ENCODE peak calls at places on chromosomes 4 and X, in ten cellular contexts. N is tibial artery; M is CD8-positive, alpha-beta memory T cell; F is adipocyte; Y is right cardiac atrium; O is cardiac muscle cell; X is hepatocyte; E is uterus; H is PC-3; Z is OCI-LY7. K is an unnamed sample. For H3K4me1, the result is how much of the 10 kb centered on the place peaks cover.

GRCh38 chr4:120557372-120557771 is 365.2 kb downstream of the PRDM5 start:
- DNase-seq in H (no peak), N (no peak), F (peak), E (no peak), Z (no peak), O (no peak), X (no peak), Y (no peak), M (no peak), K (no peak)

GRCh38 chr4:55241461-55241860 is 104.6 kb upstream of the SRD5A3 start:
- DNase-seq in H (no peak), X (no peak), F (no peak), Y (peak), E (no peak), M (no peak), O (no peak), Z (no peak), N (no peak), K (no peak)

GRCh38 chr4:14361084-14361483 is 641.2 kb upstream of the CPEB2 start:
- DNase-seq in Z (no peak), X (peak), E (no peak), Y (no peak), F (no peak), O (no peak), N (no peak), H (no peak), M (no peak), K (no peak)

GRCh38 chr4:121358473-121358872 is 22.3 kb downstream of the QRFPR start:
- DNase-seq in E (no peak), N (no peak), X (peak), Y (no peak), Z (no peak), M (no peak), F (peak), O (peak), H (peak), K (no peak)

GRCh38 chr4:6200011-6200921 is at the start of gene JAKMIP1:
- DNase-seq in F (peak), O (peak), H (peak), E (peak), X (peak), N (peak), Z (peak), Y (peak), M (peak), K (peak)

GRCh38 chrX:155235891-155236290 is 19.6 kb downstream of the VBP1 start:
- DNase-seq in Z (no peak), F (no peak), X (no peak), E (no peak), H (peak), M (no peak), N (no peak), O (peak), Y (no peak), K (no peak)

GRCh38 chrX:30580641-30581040 is 3.1 kb upstream of the TASL start:
- DNase-seq in M (no peak), O (no peak), N (no peak), E (no peak), H (no peak), F (no peak), Y (no peak), Z (no peak), X (no peak), K (no peak)

GRCh38 chr4:150242820-150243458 is 164.7 kb downstream of the DCLK2 start:
- DNase-seq in H (peak), Y (no peak), F (peak), M (no peak), E (no peak), O (peak), Z (peak), N (no peak), X (peak), K (peak)

GRCh38 chr4:26748805-26749204 is 111.8 kb upstream of the STIM2 start:
- DNase-seq in Y (no peak), E (no peak), N (no peak), X (no peak), Z (peak), M (no peak), O (no peak), H (no peak), F (no peak), K (no peak)

GRCh38 chrX:74514384-74514783 is 93.1 kb downstream of the SLC16A2 start:
- DNase-seq in H (no peak), X (peak), N (no peak), E (no peak), F (no peak), Y (no peak), M (no peak), O (peak), Z (no peak), K (no peak)

GRCh38 chr4:125838924-125839323 is 524.2 kb downstream of the FAT4 start:
- DNase-seq in E (no peak), Y (no peak), Z (no peak), X (no peak), M (no peak), F (no peak), N (no peak), O (no peak), H (no peak), K (no peak)

GRCh38 chr4:81493895-81494490 is 22.3 kb upstream of the RASGEF1B start:
- DNase-seq in Y (no peak), X (no peak), Z (peak), E (no peak), F (peak), H (no peak), N (no peak), M (no peak), O (peak), K (no peak)

GRCh38 chrX:68196939-68197791 is 236.1 kb downstream of the OPHN1 start:
- DNase-seq in Z (peak), F (peak), O (peak), X (peak), N (no peak), H (peak), E (peak), M (peak), Y (no peak), K (peak)

GRCh38 chrX:4830880-4831557 is 1117.6 kb upstream of the PRKX start:
- DNase-seq in Z (no peak), Y (no peak), F (no peak), N (no peak), E (no peak), X (peak), O (no peak), M (no peak), H (peak), K (no peak)

GRCh38 chr4:39814403-39815185 is 116.7 kb downstream of the UBE2K start:
- DNase-seq in Y (no peak), O (peak), Z (peak), X (no peak), F (no peak), N (no peak), E (no peak), H (no peak), M (peak), K (no peak)

GRCh38 chrX:143873343-143873742 is 10.5 kb upstream of the UBE2NL start:
- DNase-seq in M (no peak), E (no peak), H (peak), O (peak), N (no peak), Y (no peak), Z (no peak), F (no peak), X (no peak), K (no peak)

DNA sequence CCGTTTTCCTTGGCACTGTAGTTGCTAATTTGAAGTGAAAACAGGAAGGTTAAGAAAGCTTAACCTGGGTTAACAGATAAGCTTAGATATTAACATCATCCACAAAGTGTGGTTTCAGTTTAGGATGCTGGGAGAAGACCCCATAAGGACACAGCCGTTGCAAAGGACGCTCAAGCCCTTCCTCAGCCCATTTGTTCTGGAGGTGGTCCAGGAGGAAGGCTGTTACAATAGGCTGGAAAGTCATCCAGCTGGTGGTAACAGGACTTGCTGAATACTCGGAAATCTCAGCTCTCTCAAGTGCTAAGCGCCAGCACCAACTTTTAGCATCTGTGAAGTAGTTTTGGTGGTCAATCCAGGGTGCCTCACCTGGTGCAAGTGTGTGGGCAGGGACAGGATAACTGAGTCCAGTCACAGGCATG is 14.2 kb downstream of the CHST7 start:
- DNase-seq in M (no peak), Y (no peak), O (peak), H (no peak), X (no peak), N (no peak), Z (no peak), E (no peak), F (peak), K (peak)
- H3K4me1 ChIP-seq in M (under half), Y (under half), O (under half), H (under half), X (under half), N (half or more), Z (under half), E (under half), F (under half), K (under half)

GRCh38 chr4:71445819-71446218 is 107.0 kb downstream of the SLC4A4 start:
- DNase-seq in Y (no peak), N (no peak), E (no peak), H (no peak), O (no peak), Z (no peak), M (no peak), X (peak), F (no peak), K (no peak)
- H3K4me1 ChIP-seq in Y (under half), N (under half), E (under half), H (under half), O (under half), Z (under half), M (under half), X (under half), F (under half), K (under half)

GRCh38 chr4:36220776-36221175 is 23.5 kb downstream of the ARAP2 start:
- DNase-seq in Z (no peak), E (no peak), F (no peak), H (no peak), X (no peak), O (no peak), N (no peak), Y (no peak), M (no peak), K (no peak)
- H3K4me1 ChIP-seq in Z (under half), E (under half), F (under half), H (under half), X (under half), O (under half), N (under half), Y (under half), M (under half), K (under half)

DNA sequence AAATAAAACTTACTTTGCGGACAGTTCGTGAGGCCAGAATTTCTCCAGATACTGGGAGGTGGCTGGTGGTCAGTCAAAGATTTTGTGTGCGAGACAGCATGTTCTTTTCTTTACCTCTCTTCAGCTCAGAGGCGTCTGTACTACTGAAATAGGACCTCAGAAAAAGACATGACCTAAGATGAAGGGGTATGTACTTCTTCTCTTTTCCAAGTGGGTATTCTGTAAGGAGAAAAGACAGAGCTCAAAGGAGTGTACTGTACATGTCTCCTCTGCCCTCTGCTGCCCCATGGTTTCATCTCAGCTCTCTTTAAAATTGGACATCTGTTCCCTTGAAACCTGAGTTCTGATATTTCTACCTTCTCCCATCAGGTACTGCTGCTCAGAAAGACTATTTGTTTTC is 38.1 kb downstream of the SEPTIN11 start:
- DNase-seq in O (no peak), Z (no peak), F (no peak), M (no peak), H (no peak), X (no peak), N (no peak), E (no peak), Y (no peak), K (no peak)
- H3K4me1 ChIP-seq in O (under half), Z (under half), F (half or more), M (half or more), H (under half), X (under half), N (half or more), E (under half), Y (under half), K (under half)

GRCh38 chr4:10018818-10019438 is 2.4 kb downstream of the SLC2A9 start:
- DNase-seq in E (peak), Z (peak), H (peak), N (peak), O (peak), Y (peak), X (peak), M (peak), F (peak), K (peak)

GRCh38 chr4:10019521-10020051 is 1.7 kb downstream of the SLC2A9 start:
- DNase-seq in M (no peak), Z (no peak), H (no peak), E (no peak), F (no peak), Y (no peak), N (no peak), O (no peak), X (no peak), K (no peak)

GRCh38 chr4:10020871-10021676 is at the start of gene SLC2A9:
- DNase-seq in X (no peak), N (no peak), M (no peak), O (peak), F (no peak), Y (peak), H (no peak), E (no peak), Z (no peak), K (peak)

GRCh38 chr4:10022346-10023049 is 1.2 kb upstream of the SLC2A9 start:
- DNase-seq in Y (peak), O (no peak), H (no peak), Z (no peak), E (no peak), M (no peak), F (no peak), N (no peak), X (no peak), K (no peak)

GRCh38 chr4:10020106-10020505 is 1.2 kb downstream of the SLC2A9 start:
- DNase-seq in E (no peak), Z (no peak), M (no peak), H (no peak), O (no peak), Y (no peak), X (no peak), F (no peak), N (no peak), K (no peak)
- H3K4me1 ChIP-seq in E (under half), Z (under half), M (under half), H (under half), O (under half), Y (under half), X (under half), F (under half), N (under half), K (under half)

GRCh38 chr4:4855293-4856070 is 4.0 kb upstream of the MSX1 start:
- DNase-seq in M (no peak), N (no peak), X (no peak), F (no peak), E (no peak), Z (no peak), O (no peak), Y (no peak), H (no peak), K (no peak)
- H3K4me1 ChIP-seq in M (under half), N (half or more), X (under half), F (under half), E (under half), Z (under half), O (under half), Y (under half), H (under half), K (under half)

DNA sequence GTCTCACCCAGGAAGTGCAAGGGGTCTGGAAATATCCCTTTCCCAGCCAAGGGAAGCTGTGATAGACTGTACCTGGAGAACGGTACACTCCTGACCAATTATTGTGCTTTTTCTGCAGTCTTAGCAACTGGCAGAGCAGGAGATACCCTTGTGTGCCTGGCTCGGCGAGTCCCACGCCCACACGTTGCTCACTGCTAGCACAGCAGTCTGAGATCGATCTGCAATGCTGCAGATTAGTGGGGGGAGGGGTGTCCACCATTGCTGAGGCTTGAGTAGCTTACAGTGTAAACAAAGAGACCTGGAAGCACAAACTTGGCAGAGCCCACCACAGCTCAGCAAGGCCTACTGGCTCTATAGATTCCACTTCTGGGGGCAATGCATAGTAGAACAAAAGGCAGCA is 138.5 kb downstream of the CHRDL1 start:
- DNase-seq in Z (no peak), Y (no peak), N (no peak), X (no peak), M (no peak), F (no peak), O (no peak), H (no peak), E (no peak), K (no peak)
- H3K4me1 ChIP-seq in Z (under half), Y (under half), N (under half), X (under half), M (under half), F (under half), O (under half), H (under half), E (under half), K (under half)

DNA sequence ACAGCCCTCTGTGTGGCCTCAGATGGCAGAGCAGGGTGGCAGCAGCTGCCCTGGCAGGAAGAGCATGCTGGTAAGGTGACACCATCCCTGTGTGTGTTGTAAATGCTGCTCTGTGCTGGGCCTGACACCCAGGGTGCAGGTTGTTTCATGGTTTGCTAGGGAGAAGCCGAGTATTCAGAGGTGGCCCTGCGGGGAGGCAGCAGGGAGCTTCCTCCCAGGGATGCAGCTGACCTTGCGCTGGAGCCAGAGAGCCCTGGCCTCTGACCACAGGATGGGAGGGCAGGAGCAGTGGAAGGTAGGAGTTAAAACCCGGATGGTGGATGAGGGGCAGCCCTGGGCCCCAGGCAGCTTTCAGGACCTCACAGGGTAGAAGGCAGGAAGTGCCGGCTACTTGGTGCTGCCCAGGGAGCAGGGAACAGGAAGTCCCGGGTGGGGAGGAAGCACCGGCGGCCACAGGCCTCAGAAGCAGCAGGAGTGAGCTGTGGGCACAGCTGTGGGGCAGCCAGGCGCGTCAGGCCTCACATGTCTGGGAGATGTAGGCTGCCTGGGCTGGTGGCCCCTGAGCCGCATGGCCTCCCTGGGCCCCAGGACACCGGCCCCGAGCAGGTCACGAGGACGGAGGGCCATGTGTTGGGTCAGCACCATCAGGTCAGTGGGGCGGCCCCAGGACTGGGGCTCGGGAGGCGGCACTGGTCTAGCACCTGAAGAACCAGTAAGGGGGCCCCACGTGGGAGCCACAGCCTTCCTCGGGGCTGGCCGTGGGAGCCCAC is 19.1 kb downstream of the SH3BP2 start:
- DNase-seq in E (peak), N (peak), H (no peak), M (peak), Y (peak), X (no peak), O (peak), Z (peak), F (peak), K (peak)
- H3K4me1 ChIP-seq in E (under half), N (under half), H (under half), M (half or more), Y (under half), X (under half), O (under half), Z (under half), F (under half), K (under half)

DNA sequence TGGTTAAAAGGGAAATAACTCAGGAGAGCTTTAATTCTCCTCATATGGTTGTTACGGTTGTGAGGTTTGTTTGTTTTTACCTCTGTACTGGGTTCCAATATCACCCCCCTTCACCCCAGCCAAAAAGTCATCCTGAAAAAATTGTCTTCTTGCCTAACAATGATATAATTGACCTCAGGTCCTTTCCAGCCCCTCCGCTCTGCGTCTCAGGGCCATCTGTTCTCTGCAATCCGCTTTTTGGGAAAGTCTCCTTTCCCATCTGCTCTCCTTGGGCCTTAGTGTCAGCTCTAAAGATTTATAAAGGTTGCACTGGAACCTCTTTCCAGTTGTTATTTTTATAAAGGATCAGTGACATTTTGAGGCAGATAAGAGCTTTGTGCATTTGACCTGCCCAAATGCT is 33.9 kb downstream of the DLG3 start:
- DNase-seq in E (no peak), X (no peak), H (no peak), Z (no peak), N (no peak), O (no peak), Y (no peak), F (no peak), M (no peak), K (no peak)
- H3K4me1 ChIP-seq in E (under half), X (under half), H (half or more), Z (under half), N (half or more), O (under half), Y (under half), F (under half), M (under half), K (under half)

DNA sequence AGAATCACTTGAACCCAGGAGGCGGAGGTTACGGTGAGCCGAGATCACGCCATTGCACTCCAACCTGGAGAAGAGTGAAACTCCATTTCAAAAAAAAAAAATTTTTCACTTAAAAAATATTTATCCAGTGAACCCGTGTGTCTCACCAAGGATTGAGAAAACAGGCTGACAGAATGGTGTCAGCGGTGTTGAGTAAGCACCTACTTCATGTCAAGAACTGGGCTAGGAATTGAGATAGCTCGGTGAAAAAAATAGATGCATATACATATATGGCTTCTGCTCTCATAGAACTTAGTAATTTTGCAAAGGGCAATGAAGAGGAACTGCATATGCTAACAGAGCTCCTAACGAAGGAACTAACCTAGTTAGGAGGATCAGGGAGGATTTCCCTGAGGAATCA is 297.3 kb downstream of the TENM3 start:
- DNase-seq in Z (no peak), Y (no peak), X (no peak), F (no peak), H (no peak), N (no peak), E (no peak), O (no peak), M (no peak), K (no peak)
- H3K4me1 ChIP-seq in Z (under half), Y (under half), X (under half), F (under half), H (under half), N (under half), E (under half), O (under half), M (under half), K (under half)